ENCODE peak calls at places on chromosomes 1 and 21, in six cellular contexts. Q is right lobe of liver, X is heart left ventricle, E is gastrocnemius medialis, H is uterus, M is ovary. B is an unnamed sample. For H3K4me1, the result is how much of the 10 kb centered on the place peaks cover.

GRCh38 chr1:245685111-245685810 is 530.5 kb downstream of the KIF26B start:
- DNase-seq in M (no peak), H (no peak), Q (no peak), X (no peak), E (no peak), B (no peak)

GRCh38 chr1:174828264-174828663 is 171.5 kb upstream of the CACYBP start:
- DNase-seq in M (no peak), X (no peak), H (no peak), E (no peak), Q (no peak), B (no peak)

GRCh38 chr1:7409278-7409677 is 361.8 kb upstream of the VAMP3 start:
- DNase-seq in M (no peak), X (no peak), Q (peak), H (no peak), E (no peak), B (no peak)

GRCh38 chr1:201675143-201675542 is 136.2 kb downstream of the NAV1 start:
- DNase-seq in H (no peak), M (no peak), Q (no peak), X (peak), E (no peak), B (no peak)

GRCh38 chr1:160353223-160353622 is 10.0 kb downstream of the NCSTN start:
- DNase-seq in E (no peak), X (no peak), H (no peak), Q (no peak), M (no peak), B (no peak)

GRCh38 chr1:24233684-24234600 is 46.9 kb upstream of the IFNLR1 start:
- DNase-seq in M (no peak), Q (no peak), X (no peak), E (no peak), H (no peak), B (no peak)

GRCh38 chr1:95716097-95716496 is 482.1 kb downstream of the RWDD3 start:
- DNase-seq in X (no peak), H (no peak), M (no peak), E (no peak), Q (no peak), B (no peak)

GRCh38 chr1:78333426-78334012 is 157.3 kb upstream of the PTGFR start:
- DNase-seq in Q (no peak), X (no peak), H (peak), M (no peak), E (no peak), B (no peak)

GRCh38 chr1:215459136-215459535 is 108.0 kb upstream of the KCTD3 start:
- DNase-seq in H (no peak), E (no peak), Q (no peak), X (no peak), M (no peak), B (no peak)

GRCh38 chr1:77370161-77370560 is 88.3 kb downstream of the AK5 start:
- DNase-seq in E (no peak), X (no peak), M (no peak), Q (no peak), H (no peak), B (no peak)

GRCh38 chr1:111735321-111735720 is 3.9 kb downstream of the INKA2 start:
- DNase-seq in M (no peak), E (no peak), Q (no peak), X (no peak), H (no peak), B (no peak)

GRCh38 chr1:55386456-55386855 is 171.3 kb upstream of the USP24 start:
- DNase-seq in X (no peak), Q (no peak), M (no peak), H (no peak), E (no peak), B (no peak)

GRCh38 chr1:112716133-112716720 is 1.1 kb upstream of the PPM1J start:
- DNase-seq in H (peak), X (peak), Q (peak), E (peak), M (peak), B (peak)

GRCh38 chr1:1665815-1666251 is 7.0 kb upstream of the CDK11B start:
- DNase-seq in E (no peak), Q (peak), H (no peak), X (no peak), M (peak), B (no peak)

GRCh38 chr1:161020573-161021167 is at the start of gene F11R:
- DNase-seq in E (no peak), X (peak), M (peak), H (peak), Q (peak), B (no peak)

GRCh38 chr21:26177741-26178452 is 7.3 kb upstream of the APP start:
- DNase-seq in M (no peak), Q (no peak), H (no peak), X (no peak), E (no peak), B (no peak)

GRCh38 chr1:85494957-85495266 is 30.0 kb upstream of the DDAH1 start:
- DNase-seq in Q (no peak), M (no peak), X (no peak), H (peak), E (no peak), B (no peak)

GRCh38 chr1:205141236-205142104 is 19.7 kb upstream of the RBBP5 start:
- DNase-seq in Q (peak), H (peak), E (peak), M (peak), X (peak), B (peak)

GRCh38 chr1:21818661-21819060 is 6.6 kb downstream of the LDLRAD2 start:
- DNase-seq in M (no peak), X (peak), Q (no peak), H (no peak), E (no peak), B (no peak)

GRCh38 chr1:232463226-232463625 is 166.7 kb downstream of the SIPA1L2 start:
- DNase-seq in H (no peak), M (no peak), E (no peak), Q (no peak), X (no peak), B (no peak)

GRCh38 chr1:156115514-156116374 is 1.2 kb downstream of the LMNA start:
- DNase-seq in E (no peak), X (peak), Q (peak), H (peak), M (peak), B (no peak)
- TF ChIP-seq POLR2A in E (peak), X (no peak), Q (peak), H (peak), M (no peak), B (no peak)

GRCh38 chr1:35717911-35718476 is 690 bp downstream of the C1orf216 start:
- DNase-seq in Q (no peak), E (peak), M (peak), X (peak), H (peak), B (peak)

GRCh38 chr1:35718492-35719336 is at the start of gene C1orf216:
- DNase-seq in Q (peak), E (peak), H (peak), M (peak), X (peak), B (peak)

GRCh38 chr1:35714921-35715567 is 3.6 kb downstream of the C1orf216 start:
- DNase-seq in M (no peak), H (no peak), E (no peak), X (no peak), Q (no peak), B (no peak)

GRCh38 chr1:35715568-35716002 is 3.1 kb downstream of the C1orf216 start:
- DNase-seq in Q (peak), X (peak), H (peak), E (no peak), M (peak), B (no peak)
- H3K27ac ChIP-seq in Q (no peak), X (no peak), H (no peak), E (no peak), M (no peak), B (no peak)

GRCh38 chr21:43308511-43309283 is 118.2 kb downstream of the SIK1 start:
- DNase-seq in X (no peak), H (no peak), M (peak), E (no peak), Q (no peak), B (no peak)
- H3K4me1 ChIP-seq in X (under half), H (under half), M (under half), E (under half), Q (under half), B (under half)

GRCh38 chr21:16633851-16634521 is 878.9 kb upstream of the CXADR start:
- DNase-seq in H (peak), E (no peak), Q (no peak), M (peak), X (no peak), B (peak)

GRCh38 chr21:16640297-16641027 is 872.4 kb upstream of the CXADR start:
- DNase-seq in X (no peak), M (no peak), Q (no peak), H (no peak), E (no peak), B (no peak)

DNA sequence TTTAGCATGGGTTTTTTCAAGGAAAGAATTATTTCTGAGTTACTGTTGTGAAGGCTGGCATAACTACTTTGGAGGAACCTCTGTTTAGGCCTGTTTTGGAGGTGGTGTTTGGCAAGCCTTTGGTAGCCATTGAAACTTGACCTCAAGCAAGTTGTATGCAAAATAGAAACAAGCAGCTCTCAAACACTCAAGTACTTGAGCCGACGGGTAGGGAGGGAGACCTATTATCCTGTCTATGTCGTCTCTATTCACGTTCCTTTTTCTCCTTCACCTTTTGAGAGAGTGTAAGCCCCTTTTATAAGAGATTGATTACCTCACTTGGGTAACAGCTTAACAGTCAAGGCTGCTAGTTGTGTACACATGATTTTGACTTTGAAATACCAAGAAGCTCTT is 878.3 kb upstream of the CXADR start:
- DNase-seq in Q (no peak), M (no peak), H (no peak), X (no peak), E (no peak), B (no peak)
- TF ChIP-seq POLR2A in Q (no peak), M (no peak), H (no peak), X (no peak), E (no peak), B (no peak)

DNA sequence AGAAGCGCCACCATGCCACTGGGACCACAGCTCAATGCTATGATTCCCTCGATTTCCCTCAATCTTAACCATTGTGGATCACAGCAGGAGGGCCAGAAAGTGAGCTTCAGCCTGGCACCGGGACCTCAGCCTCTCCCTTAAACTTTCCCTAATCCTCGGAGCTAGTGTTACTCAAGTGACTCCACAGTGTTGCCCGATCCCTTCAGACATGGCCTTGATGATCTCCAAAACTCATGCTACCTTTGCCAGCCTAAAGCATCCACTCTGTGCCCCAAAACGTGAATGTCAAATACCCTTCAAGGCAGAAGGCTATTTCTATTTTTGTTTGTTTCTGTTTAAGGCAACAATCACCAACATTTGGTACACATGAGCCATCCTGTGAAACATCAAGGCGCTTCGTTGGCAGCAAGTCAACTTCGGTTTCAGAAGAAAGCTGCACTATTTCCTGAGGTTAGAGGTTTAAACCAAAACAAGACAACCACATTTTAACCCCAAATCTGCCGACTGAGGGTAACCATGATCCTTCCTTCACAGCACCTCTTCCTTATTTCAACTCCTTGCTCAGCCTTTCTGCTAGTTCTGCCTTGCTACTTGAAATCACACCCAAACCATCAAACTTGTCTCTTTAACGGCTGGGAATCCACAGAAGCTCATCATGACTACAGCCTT is 94.4 kb upstream of the KRTAP19-8 start:
- DNase-seq in E (no peak), Q (no peak), H (no peak), M (no peak), X (no peak), B (no peak)
- H3K27ac ChIP-seq in E (no peak), Q (no peak), H (no peak), M (no peak), X (no peak), B (no peak)

GRCh38 chr1:108845991-108846390 is 10.9 kb downstream of the AKNAD1 start:
- DNase-seq in E (no peak), M (no peak), Q (no peak), H (no peak), X (no peak), B (no peak)

GRCh38 chr1:108847464-108847863 is 9.4 kb downstream of the AKNAD1 start:
- DNase-seq in Q (no peak), E (no peak), M (no peak), H (no peak), X (no peak), B (no peak)

GRCh38 chr1:108841703-108842102 is 15.2 kb downstream of the AKNAD1 start:
- DNase-seq in M (no peak), Q (no peak), E (no peak), X (no peak), H (no peak), B (no peak)

GRCh38 chr1:108843390-108844188 is 13.3 kb downstream of the AKNAD1 start:
- DNase-seq in E (no peak), X (no peak), M (no peak), H (no peak), Q (no peak), B (no peak)

DNA sequence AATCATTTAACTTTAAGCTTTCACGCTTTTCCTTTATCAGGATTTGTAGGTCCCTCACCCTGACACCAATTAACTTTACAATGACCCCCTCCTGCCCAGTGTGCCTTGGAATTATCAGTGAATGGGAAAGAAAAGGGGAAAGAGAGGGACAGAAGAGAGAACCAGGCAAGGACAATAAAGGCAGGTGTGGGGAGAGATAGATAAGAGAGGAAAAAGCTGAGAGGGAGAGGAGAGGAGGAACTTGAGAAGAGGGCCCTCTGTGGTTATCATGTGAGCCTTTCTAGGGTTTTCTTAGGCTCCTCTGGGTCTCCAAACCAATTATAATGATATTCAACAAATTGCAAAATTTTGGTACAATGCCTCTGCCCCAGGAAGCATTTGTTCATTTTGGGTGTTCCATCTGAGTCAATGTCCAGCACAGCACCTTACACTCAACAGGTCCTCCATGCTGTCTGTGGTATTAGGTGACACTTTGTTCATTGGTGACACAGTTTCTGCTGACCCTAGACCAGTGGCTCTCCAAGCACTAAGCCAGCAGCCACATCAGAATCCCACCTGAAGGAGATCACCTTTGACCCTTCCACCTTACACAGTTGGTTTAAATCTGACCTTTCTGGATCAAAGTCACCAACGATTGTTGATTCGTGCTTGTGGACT is 14.2 kb downstream of the AKNAD1 start:
- DNase-seq in X (no peak), E (no peak), H (no peak), M (no peak), Q (no peak), B (no peak)
- H3K4me1 ChIP-seq in X (under half), E (under half), H (under half), M (under half), Q (under half), B (under half)

GRCh38 chr1:40382601-40383000 is 9.1 kb downstream of the SMAP2 start:
- DNase-seq in X (no peak), E (no peak), H (no peak), Q (no peak), M (no peak), B (no peak)

GRCh38 chr1:40382110-40382464 is 8.6 kb downstream of the SMAP2 start:
- DNase-seq in M (no peak), X (no peak), E (no peak), H (no peak), Q (no peak), B (no peak)

GRCh38 chr1:40384413-40384762 is 10.9 kb downstream of the SMAP2 start:
- DNase-seq in H (no peak), M (no peak), E (no peak), Q (no peak), X (no peak), B (no peak)

GRCh38 chr1:40383488-40384412 is 10.2 kb downstream of the SMAP2 start:
- DNase-seq in X (no peak), M (no peak), H (no peak), E (no peak), Q (no peak), B (no peak)

DNA sequence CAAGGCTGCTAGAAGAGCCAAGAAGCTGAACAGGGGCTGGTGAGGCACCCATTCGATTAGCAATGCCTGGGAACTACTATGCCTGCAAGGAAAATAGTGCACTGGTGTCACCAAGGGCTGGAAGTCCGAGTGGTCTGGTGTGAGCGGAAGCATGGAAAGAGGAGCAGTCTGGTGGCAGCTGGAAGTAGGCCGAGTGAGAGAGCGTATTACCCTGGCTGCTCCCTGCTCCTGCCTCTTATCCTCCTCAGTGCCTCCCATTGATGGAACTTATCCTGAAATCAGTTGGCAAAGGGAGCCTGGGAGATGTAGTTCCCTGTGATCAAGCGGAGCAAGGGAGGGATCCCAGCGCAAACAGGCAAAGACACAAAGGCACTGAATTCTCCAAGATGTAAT is 9.6 kb downstream of the SMAP2 start:
- DNase-seq in Q (peak), E (no peak), X (no peak), M (no peak), H (no peak), B (no peak)
- TF ChIP-seq POLR2A in Q (peak), E (no peak), X (no peak), M (no peak), H (no peak), B (no peak)

GRCh38 chr1:86991549-86992186 is 77.2 kb downstream of the HS2ST1 start:
- DNase-seq in E (no peak), X (no peak), H (no peak), M (no peak), Q (no peak), B (no peak)

GRCh38 chr1:86994061-86994460 is 79.6 kb downstream of the HS2ST1 start:
- DNase-seq in X (no peak), Q (no peak), M (no peak), H (no peak), E (no peak), B (no peak)

GRCh38 chr1:86990826-86991225 is 76.4 kb downstream of the HS2ST1 start:
- DNase-seq in E (no peak), X (no peak), M (no peak), Q (no peak), H (no peak), B (no peak)

GRCh38 chr1:86992790-86993189 is 78.4 kb downstream of the HS2ST1 start:
- DNase-seq in E (no peak), Q (no peak), H (no peak), X (no peak), M (no peak), B (no peak)

DNA sequence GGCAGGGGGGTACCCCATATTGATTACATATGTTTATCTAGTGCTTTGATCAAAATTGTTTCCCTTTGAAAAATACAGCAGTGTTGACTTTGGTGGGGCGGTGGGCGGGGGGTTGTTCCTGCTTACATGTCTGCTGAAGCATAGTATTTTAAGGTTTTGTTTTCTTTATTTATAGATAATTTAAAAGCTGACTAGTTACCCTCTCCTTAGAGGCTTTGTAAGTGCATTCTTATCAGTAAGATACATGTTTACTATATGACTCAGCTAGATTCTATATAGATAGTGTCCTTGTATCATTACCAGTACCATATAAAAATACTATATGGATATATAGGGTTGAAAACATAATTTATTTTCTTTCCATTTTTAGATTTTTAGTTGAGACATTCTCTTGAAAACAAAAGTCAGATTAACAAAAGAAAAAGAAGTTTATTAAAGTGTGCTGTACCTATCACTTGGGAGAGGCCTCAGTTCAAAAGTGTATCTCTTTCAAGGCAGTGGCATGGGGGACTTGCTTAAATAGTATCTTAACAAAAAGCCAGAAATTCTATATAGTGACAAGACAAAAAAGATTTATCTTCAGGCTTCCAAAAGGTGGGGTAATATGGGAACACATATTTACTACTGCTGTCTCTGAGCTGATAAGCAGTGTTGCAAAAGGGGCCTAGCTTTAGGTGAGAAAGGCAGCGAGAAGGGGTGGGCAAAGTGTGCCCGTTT is 79.0 kb downstream of the HS2ST1 start:
- DNase-seq in Q (no peak), E (no peak), M (no peak), X (no peak), H (no peak), B (no peak)
- H3K27ac ChIP-seq in Q (no peak), E (no peak), M (no peak), X (no peak), H (no peak), B (no peak)

B was measured in tibial nerve.